ENCODE peak calls at places on chromosomes 7 and 10, in four cellular contexts. A is WTC11, D is K562, E is HepG2. V is an unnamed sample.

GRCh38 chr10:61890430-61890829 is 11.1 kb upstream of the ARID5B start:
- DNase-seq in A (no peak), D (no peak), E (no peak), V (no peak)

GRCh38 chr10:132616170-132616994 is 78.8 kb downstream of the INPP5A start:
- DNase-seq in A (no peak), D (no peak), E (no peak), V (no peak)

GRCh38 chr7:133484135-133484534 is 231.3 kb downstream of the EXOC4 start:
- DNase-seq in A (no peak), D (no peak), E (no peak), V (no peak)

GRCh38 chr10:132987671-132988571 is 45.6 kb upstream of the CFAP46 start:
- DNase-seq in A (no peak), D (no peak), E (no peak), V (no peak)

GRCh38 chr10:102401735-102402511 is 6.4 kb downstream of the NFKB2 start:
- DNase-seq in A (no peak), D (no peak), E (no peak), V (no peak)

GRCh38 chr10:117746541-117747195 is 204.1 kb downstream of the EMX2 start:
- DNase-seq in A (no peak), D (no peak), E (no peak), V (no peak)

GRCh38 chr7:66930341-66930740 is 9.3 kb downstream of the TMEM248 start:
- DNase-seq in A (peak), D (peak), E (no peak), V (peak)

GRCh38 chr7:93011351-93012294 is 106.2 kb downstream of the SAMD9 start:
- DNase-seq in A (no peak), D (no peak), E (no peak), V (no peak)

GRCh38 chr7:157757211-157757610 is 420.4 kb downstream of the DNAJB6 start:
- DNase-seq in A (no peak), D (no peak), E (no peak), V (no peak)

GRCh38 chr7:157757776-157758467 is 421.1 kb downstream of the DNAJB6 start:
- DNase-seq in A (peak), D (no peak), E (no peak), V (no peak)

GRCh38 chr7:157754416-157754790 is 417.6 kb downstream of the DNAJB6 start:
- DNase-seq in A (no peak), D (no peak), E (no peak), V (no peak)

GRCh38 chr7:157753713-157754415 is 417.1 kb downstream of the DNAJB6 start:
- DNase-seq in A (no peak), D (no peak), E (no peak), V (no peak)

DNA sequence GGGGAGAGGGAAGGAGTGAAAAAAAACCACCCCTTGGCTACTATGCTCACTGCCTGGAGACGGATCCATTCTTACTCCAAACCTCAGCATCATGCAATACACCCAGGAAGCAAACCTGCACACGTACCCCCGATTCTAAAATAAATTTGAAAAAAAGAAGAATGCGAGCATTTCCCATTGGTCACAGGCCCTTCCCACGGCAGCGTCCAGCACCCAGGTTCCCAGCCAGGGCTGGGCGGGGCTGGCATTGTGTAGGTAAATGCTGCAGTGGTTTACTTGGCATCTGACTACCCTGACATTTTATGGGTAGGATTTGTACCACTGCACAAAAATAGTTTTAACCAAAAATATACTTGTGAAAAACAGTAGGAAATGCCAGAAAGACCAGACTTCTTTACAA is 418.9 kb downstream of the DNAJB6 start:
- DNase-seq in A (no peak), D (no peak), E (no peak), V (no peak)
- TF ChIP-seq ELF4 in A (no peak), D (no peak), E (no peak), V (no peak)

DNA sequence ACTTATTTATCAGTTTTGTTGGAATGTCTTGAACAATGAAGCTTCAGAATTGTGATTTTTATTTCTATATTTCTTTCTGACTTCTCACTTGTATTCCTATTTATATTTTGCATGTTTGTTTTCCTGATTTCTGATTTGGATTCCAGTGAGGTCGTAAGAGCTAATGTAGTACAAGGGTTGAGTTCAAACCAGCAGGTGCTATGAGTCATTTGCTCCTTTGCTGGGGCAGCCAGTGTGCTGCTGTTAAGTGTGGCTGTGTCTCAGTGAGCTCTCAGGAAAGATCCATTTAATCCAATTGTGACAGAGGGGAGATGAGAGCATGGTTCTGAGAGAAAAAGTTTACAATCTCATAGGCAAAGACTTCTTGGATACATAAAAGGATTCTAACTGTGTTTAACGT is 48.6 kb downstream of the MCU start:
- DNase-seq in A (no peak), D (no peak), E (peak), V (peak)
- TF ChIP-seq ELF4 in A (no peak), D (no peak), E (no peak), V (no peak)

GRCh38 chr7:158356454-158356853 is 231.2 kb downstream of the PTPRN2 start:
- DNase-seq in A (no peak), D (no peak), E (no peak), V (no peak)
- TF ChIP-seq ELF4 in A (no peak), D (no peak), E (no peak), V (no peak)

GRCh38 chr7:134905375-134905774 is 80.9 kb upstream of the AGBL3 start:
- DNase-seq in A (no peak), D (no peak), E (no peak), V (no peak)
- TF ChIP-seq ELF4 in A (no peak), D (no peak), E (no peak), V (no peak)

GRCh38 chr7:130886438-130887135 is 152.6 kb upstream of the KLF14 start:
- DNase-seq in A (no peak), D (no peak), E (no peak), V (no peak)
- TF ChIP-seq ELF4 in A (no peak), D (no peak), E (no peak), V (no peak)

GRCh38 chr7:20647908-20648776 is 32.7 kb downstream of the ABCB5 start:
- DNase-seq in A (peak), D (peak), E (peak), V (peak)

GRCh38 chr7:20647051-20647450 is 31.6 kb downstream of the ABCB5 start:
- DNase-seq in A (no peak), D (no peak), E (no peak), V (no peak)

DNA sequence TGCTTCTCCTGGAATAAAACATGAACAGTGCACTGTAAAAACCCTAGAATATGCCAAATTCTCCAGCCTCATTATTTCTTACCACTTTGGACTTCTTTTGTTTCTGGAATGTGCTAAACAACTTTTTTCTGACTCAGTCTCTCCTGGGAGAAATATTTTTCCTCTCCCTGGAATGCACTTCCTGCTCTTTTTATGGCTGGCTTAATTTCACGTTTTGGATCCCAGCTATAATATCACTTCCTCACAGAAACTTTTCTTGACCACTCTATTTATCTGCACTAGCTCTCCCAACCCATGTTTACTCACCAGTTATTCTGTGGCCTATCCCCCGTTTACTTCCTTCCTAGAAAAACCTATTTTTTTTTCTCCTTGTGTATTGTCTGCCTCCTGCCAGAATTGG is 26.7 kb downstream of the ABCB5 start:
- DNase-seq in A (no peak), D (no peak), E (no peak), V (no peak)
- TF ChIP-seq ELF4 in A (no peak), D (no peak), E (no peak), V (no peak)

DNA sequence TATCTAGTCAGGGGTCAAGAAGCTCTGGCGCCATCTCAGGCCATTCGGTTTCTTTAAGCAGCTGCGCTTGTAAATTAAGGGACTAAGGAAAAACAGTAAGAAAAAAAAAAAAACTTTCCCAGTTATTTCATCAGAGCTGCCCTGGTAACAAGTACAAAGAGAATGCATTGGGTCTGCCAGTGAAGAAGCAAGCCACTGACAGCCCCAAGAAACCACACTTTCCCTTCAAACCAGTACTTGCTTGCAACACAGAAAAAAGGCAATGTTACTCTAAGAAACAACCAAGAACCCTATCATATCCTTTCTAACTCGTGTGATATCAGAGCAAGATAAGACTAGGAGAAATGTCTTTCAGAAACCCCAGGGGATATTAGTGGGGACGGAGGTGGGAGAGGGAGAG is 40.6 kb upstream of the AOAH start:
- DNase-seq in A (no peak), D (no peak), E (no peak), V (no peak)
- TF ChIP-seq ELF4 in A (no peak), D (no peak), E (no peak), V (no peak)

V was measured in HEK293T.